ENCODE peak calls at places on chromosome 18, in six cellular contexts. W, Z, R, J, Y and N are unnamed samples.

GRCh38 chr18:75127143-75128021 is 81.6 kb downstream of the PTGR3 start:
- DNase-seq in W (no peak), J (no peak), Y (no peak), Z (no peak), R (no peak), N (no peak)

GRCh38 chr18:9734189-9734588 is 26.1 kb downstream of the RAB31 start:
- DNase-seq in J (no peak), R (no peak), Y (no peak), W (no peak), Z (no peak), N (no peak)

GRCh38 chr18:66560092-66560491 is 43.8 kb downstream of the CDH19 start:
- DNase-seq in Y (no peak), J (peak), Z (peak), R (peak), W (no peak), N (no peak)

GRCh38 chr18:32289480-32290075 is 99.7 kb downstream of the MEP1B start:
- DNase-seq in R (peak), Z (peak), J (peak), W (no peak), Y (no peak), N (peak)

GRCh38 chr18:58161659-58162058 is 117.6 kb downstream of the NEDD4L start:
- DNase-seq in W (no peak), Y (no peak), R (no peak), Z (no peak), J (peak), N (no peak)

GRCh38 chr18:10852610-10853303 is 296.6 kb downstream of the PIEZO2 start:
- DNase-seq in W (no peak), R (peak), Z (no peak), Y (no peak), J (no peak), N (no peak)

GRCh38 chr18:58505181-58505580 is 123.7 kb downstream of the ALPK2 start:
- DNase-seq in R (no peak), J (no peak), Y (no peak), Z (peak), W (peak), N (no peak)

GRCh38 chr18:48785686-48786470 is 164.9 kb downstream of the SMAD7 start:
- DNase-seq in Y (no peak), W (no peak), Z (no peak), R (no peak), J (no peak), N (no peak)

GRCh38 chr18:52000435-52000834 is 339.6 kb upstream of the DCC start:
- DNase-seq in J (no peak), Z (no peak), Y (no peak), R (no peak), W (no peak), N (no peak)

GRCh38 chr18:62224229-62224628 is 37.2 kb downstream of the RELCH start:
- DNase-seq in W (no peak), Y (no peak), R (no peak), Z (no peak), J (no peak), N (no peak)

GRCh38 chr18:24923138-24923537 is 428.8 kb downstream of the ZNF521 start:
- DNase-seq in Y (no peak), R (no peak), W (no peak), J (no peak), Z (peak), N (peak)

GRCh38 chr18:58942486-58942885 is 77.8 kb downstream of the ZNF532 start:
- DNase-seq in Z (no peak), Y (no peak), J (peak), W (no peak), R (no peak), N (no peak)

GRCh38 chr18:26655614-26656400 is 107.5 kb upstream of the KCTD1 start:
- DNase-seq in Y (no peak), R (peak), Z (peak), W (no peak), J (peak), N (no peak)

GRCh38 chr18:3262234-3263171 is 570 bp downstream of the MYL12B start:
- DNase-seq in Y (no peak), W (no peak), J (no peak), R (peak), Z (peak), N (no peak)

GRCh38 chr18:54357082-54357659 is 487 bp downstream of the STARD6 start:
- DNase-seq in Z (no peak), Y (no peak), J (peak), R (no peak), W (no peak), N (no peak)

GRCh38 chr18:66495844-66496243 is 108.0 kb downstream of the CDH19 start:
- DNase-seq in Y (no peak), R (peak), Z (peak), J (peak), W (no peak), N (peak)

GRCh38 chr18:49728542-49728941 is 84.8 kb downstream of the ACAA2 start:
- DNase-seq in W (no peak), J (peak), R (peak), Z (no peak), Y (no peak), N (peak)

GRCh38 chr18:6963452-6964097 is 154.0 kb downstream of the LAMA1 start:
- DNase-seq in Y (no peak), W (no peak), J (no peak), R (no peak), Z (no peak), N (no peak)

GRCh38 chr18:58805482-58806187 is 59.0 kb upstream of the ZNF532 start:
- DNase-seq in W (no peak), Z (no peak), R (no peak), Y (no peak), J (no peak), N (no peak)

GRCh38 chr18:77022116-77022515 is 110.5 kb downstream of the MBP start:
- DNase-seq in Z (no peak), R (no peak), J (no peak), Y (no peak), W (no peak), N (no peak)

GRCh38 chr18:43276471-43276870 is 819 bp downstream of the SYT4 start:
- DNase-seq in Z (no peak), W (no peak), J (no peak), Y (no peak), R (no peak), N (no peak)

GRCh38 chr18:73669299-73669698 is 478.3 kb downstream of the FBXO15 start:
- DNase-seq in J (peak), Z (no peak), R (no peak), W (no peak), Y (no peak), N (no peak)

GRCh38 chr18:10316778-10317177 is 137.7 kb upstream of the APCDD1 start:
- DNase-seq in R (no peak), J (no peak), Y (no peak), W (no peak), Z (no peak), N (no peak)

GRCh38 chr18:51196116-51196810 is 1.2 kb downstream of the MEX3C start:
- DNase-seq in R (peak), J (peak), W (peak), Z (peak), Y (no peak), N (peak)

GRCh38 chr18:22503803-22504202 is 86.1 kb upstream of the CTAGE1 start:
- DNase-seq in W (no peak), Y (no peak), J (peak), Z (no peak), R (no peak), N (no peak)

GRCh38 chr18:26185267-26185666 is 41.0 kb upstream of the TAF4B start:
- DNase-seq in W (no peak), J (peak), Z (no peak), Y (no peak), R (no peak), N (no peak)

GRCh38 chr18:10131783-10132381 is 218.1 kb downstream of the VAPA start:
- DNase-seq in Y (no peak), W (no peak), Z (no peak), R (peak), J (no peak), N (no peak)

GRCh38 chr18:22674300-22674699 is 256.6 kb upstream of the CTAGE1 start:
- DNase-seq in J (peak), R (no peak), W (no peak), Z (no peak), Y (no peak), N (no peak)

GRCh38 chr18:42105382-42105781 is 150.3 kb downstream of the PIK3C3 start:
- DNase-seq in Y (no peak), R (no peak), W (no peak), J (no peak), Z (peak), N (no peak)

GRCh38 chr18:35039633-35040032 is 1.6 kb upstream of the MAPRE2 start:
- DNase-seq in J (no peak), Z (no peak), R (no peak), Y (no peak), W (no peak), N (no peak)

GRCh38 chr18:23631746-23632145 is 31.0 kb downstream of the ANKRD29 start:
- DNase-seq in J (no peak), W (no peak), Y (no peak), Z (no peak), R (no peak), N (no peak)

GRCh38 chr18:46042571-46043123 is 29.4 kb downstream of the PSTPIP2 start:
- DNase-seq in R (no peak), Y (no peak), J (peak), W (no peak), Z (no peak), N (no peak)

GRCh38 chr18:75358928-75359327 is 68.6 kb downstream of the SMIM21 start:
- DNase-seq in R (no peak), J (no peak), Z (no peak), Y (no peak), W (no peak), N (no peak)

DNA sequence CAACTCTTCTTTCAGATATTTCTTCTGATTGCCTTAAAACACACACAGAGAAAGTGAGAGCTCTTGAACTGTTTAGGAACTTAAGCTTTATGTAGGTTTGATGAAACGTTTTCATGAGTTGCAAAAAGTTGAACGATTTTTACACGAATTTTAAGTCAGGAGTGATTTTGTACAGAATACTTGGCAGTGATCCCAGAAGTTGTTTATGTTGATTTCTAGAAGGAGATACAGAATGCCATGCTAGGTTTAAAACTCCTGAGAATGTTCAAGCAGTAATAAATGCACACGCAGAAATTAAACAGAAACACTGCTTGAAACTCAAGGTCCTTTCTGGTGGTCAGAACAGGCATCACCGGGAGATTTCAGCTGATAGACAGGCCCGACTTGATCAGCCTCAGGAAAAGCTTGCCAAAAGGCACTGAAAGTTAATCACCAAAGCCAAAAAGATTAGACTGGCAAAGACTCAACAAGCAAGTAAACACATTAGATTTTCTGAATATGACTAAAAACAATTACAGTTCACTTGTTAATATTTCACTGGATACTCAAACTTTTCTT is 123.1 kb downstream of the SOCS6 start:
- DNase-seq in Z (no peak), Y (no peak), W (no peak), R (no peak), J (peak), N (no peak)
- TF ChIP-seq CTCF in Z (no peak), Y (no peak), W (no peak), R (no peak), J (peak), N (no peak)

GRCh38 chr18:44679056-44679911 is 1.4 kb upstream of the SETBP1 start:
- DNase-seq in W (peak), Y (no peak), J (peak), Z (peak), R (peak), N (peak)
- TF ChIP-seq CTCF in W (peak), Y (peak), J (peak), Z (peak), R (peak), N (peak)

GRCh38 chr18:78352905-78353304 is 626.7 kb upstream of the SALL3 start:
- DNase-seq in J (no peak), Z (no peak), Y (no peak), W (no peak), R (no peak), N (no peak)
- TF ChIP-seq CTCF in J (no peak), Z (no peak), Y (no peak), W (no peak), R (no peak), N (no peak)

DNA sequence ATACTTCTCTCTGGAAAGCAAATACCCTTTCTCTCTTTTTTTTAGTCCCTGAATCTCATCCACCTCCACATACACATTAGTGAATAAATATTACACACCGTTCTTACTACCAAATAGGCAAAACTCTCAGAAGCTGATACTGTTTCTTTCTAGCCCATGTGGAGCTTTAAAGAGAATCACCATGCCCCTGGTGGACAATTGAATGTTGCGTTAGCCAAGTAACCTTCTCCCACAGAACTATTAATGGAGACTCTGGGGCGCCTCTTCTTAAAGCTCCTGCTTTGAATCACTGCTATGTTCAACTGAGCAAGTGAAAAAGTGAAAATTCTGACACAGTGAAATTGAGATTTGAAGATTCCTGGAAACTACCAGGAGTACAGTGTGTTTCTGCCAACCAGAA is 522.8 kb upstream of the CDH7 start:
- DNase-seq in R (no peak), W (no peak), Z (no peak), J (no peak), Y (no peak), N (no peak)
- TF ChIP-seq CTCF in R (no peak), W (no peak), Z (no peak), J (no peak), Y (no peak), N (no peak)

DNA sequence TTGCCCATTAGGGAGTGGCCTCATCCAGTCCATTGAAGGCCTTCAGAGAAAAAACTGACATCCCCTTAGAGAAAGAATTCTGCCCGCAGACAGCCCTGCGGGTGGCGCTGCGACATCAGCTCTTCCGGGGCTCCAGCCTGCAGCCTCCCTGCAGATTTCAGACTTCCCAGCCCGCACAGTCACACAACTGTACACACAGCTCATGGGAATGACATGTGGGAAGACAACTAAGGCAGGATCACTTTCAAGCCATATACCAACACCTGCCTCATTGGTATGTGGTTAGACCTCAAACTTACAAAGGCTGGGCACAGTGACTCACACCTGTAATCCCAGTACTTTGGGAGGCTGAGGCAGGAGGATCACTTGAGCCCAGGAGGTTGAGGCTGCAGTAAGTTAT is 24.8 kb upstream of the TUBB6 start:
- DNase-seq in R (no peak), Z (no peak), J (peak), Y (no peak), W (no peak), N (no peak)
- TF ChIP-seq CTCF in R (no peak), Z (no peak), J (peak), Y (no peak), W (no peak), N (no peak)

GRCh38 chr18:79353238-79353637 is 42.5 kb upstream of the NFATC1 start:
- DNase-seq in Y (no peak), J (peak), R (peak), W (no peak), Z (no peak), N (no peak)
- TF ChIP-seq CTCF in Y (no peak), J (peak), R (peak), W (no peak), Z (no peak), N (no peak)

DNA sequence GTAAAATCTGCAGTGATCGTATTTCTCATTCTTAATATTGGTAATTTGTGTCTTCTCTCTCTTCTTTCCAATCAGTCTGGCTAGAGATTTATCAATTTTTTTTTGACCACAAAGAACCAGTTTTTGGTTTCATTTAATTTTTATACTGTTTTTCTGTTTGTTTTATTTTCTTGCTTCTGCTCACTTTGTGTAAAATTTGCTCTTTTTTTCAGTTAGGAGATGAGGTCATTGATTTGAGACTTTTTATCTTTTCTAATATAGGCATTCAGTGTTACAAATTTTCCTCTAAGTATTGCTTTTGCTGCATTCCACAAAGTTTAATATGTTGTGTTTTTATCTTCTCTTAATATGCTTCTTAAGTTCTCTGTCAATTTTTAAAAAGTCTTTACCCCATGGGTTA is 160.5 kb downstream of the TPGS2 start:
- DNase-seq in Y (no peak), R (no peak), Z (no peak), W (no peak), J (no peak), N (no peak)
- TF ChIP-seq CTCF in Y (no peak), R (no peak), Z (no peak), W (no peak), J (no peak), N (no peak)

DNA sequence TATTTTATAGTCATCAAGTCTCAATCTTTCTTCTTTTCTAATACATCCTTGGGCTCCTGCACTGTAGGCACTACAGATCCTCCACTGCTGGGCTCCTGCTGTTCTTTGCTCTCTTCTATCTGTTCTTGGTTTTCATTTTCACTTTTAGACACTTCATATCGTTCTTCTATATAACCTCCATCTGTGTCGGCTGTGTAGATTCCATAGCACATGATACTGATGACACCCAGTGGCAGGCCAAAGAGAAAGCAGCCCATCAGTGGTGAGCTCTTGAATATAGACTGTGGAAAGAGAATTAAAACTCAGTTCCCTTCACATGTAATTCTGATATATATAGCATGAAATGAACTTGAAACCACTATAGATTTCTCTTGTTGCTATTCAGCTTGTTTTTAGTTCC is 38.0 kb downstream of the TMX3 start:
- DNase-seq in Y (no peak), Z (peak), R (no peak), J (peak), W (no peak), N (no peak)
- TF ChIP-seq CTCF in Y (no peak), Z (peak), R (no peak), J (peak), W (no peak), N (peak)

GRCh38 chr18:38011446-38011845 is 445.8 kb upstream of the CELF4 start:
- DNase-seq in R (no peak), J (no peak), Z (no peak), Y (no peak), W (no peak), N (no peak)

GRCh38 chr18:38010971-38011370 is 445.4 kb upstream of the CELF4 start:
- DNase-seq in W (no peak), R (peak), J (no peak), Z (no peak), Y (no peak), N (no peak)

GRCh38 chr18:38006541-38006940 is 440.9 kb upstream of the CELF4 start:
- DNase-seq in Y (no peak), Z (no peak), J (no peak), R (no peak), W (no peak), N (no peak)

GRCh38 chr18:38009335-38009734 is 443.7 kb upstream of the CELF4 start:
- DNase-seq in R (no peak), J (no peak), Z (no peak), W (no peak), Y (no peak), N (no peak)

DNA sequence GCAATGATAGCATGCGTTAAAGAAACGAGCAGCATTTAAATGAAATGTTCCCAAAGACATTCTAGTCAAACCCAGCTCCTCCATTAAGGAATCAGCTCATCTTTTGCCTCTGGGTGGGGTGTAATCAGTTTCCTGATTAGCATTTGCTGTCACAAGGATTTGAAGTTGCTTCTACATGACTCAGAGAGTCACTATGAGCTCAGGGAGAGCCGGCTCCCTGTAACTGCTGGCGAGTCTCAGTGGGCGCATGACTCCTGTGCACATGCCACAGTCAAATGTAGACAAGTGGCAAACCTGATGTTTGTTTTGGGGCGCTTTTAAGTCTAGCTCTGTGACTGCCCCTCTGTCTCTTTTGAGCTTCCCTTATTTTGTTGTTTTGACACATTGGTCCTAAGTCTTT is 442.3 kb upstream of the CELF4 start:
- DNase-seq in R (no peak), Y (no peak), Z (no peak), J (no peak), W (no peak), N (no peak)
- TF ChIP-seq CTCF in R (no peak), Y (no peak), Z (no peak), J (no peak), W (no peak), N (no peak)

DNA sequence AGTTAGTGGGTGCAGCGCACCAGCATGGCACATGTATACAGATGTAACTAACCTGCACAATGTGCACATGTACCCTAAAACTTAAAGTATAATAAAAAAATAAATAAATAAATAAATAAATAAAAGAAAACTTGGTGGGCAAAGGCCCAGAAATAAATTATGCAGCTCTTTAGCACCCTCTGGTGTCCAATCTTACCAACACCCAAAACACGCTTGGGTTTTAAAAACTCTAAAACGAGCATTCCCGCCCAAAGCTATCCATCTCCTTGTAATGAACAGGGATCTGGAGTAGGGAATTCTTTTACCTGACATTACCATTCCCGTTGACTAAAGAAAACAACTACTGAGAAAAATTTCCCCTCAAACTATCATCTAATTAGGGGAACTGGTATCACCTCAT is 2005.9 kb upstream of the CELF4 start:
- DNase-seq in W (no peak), R (no peak), Z (no peak), J (peak), Y (no peak), N (peak)
- TF ChIP-seq CTCF in W (no peak), R (no peak), Z (peak), J (peak), Y (no peak), N (no peak)